ENCODE peak calls at places on chromosome 21, in six cellular contexts. One of them, this sample, is unnamed.

GRCh38 chr21:32015740-32016139 is 142.9 kb downstream of the HUNK start:
- DNase-seq in HCT116: no peak
- DNase-seq in HepG2: no peak
- DNase-seq in GM12878: peak
- DNase-seq in H1: no peak
- DNase-seq in K562: no peak
- DNase-seq in this sample: no peak

GRCh38 chr21:29436143-29436542 is 137.4 kb downstream of the BACH1 start:
- DNase-seq in H1: no peak
- DNase-seq in HepG2: no peak
- DNase-seq in HCT116: no peak
- DNase-seq in K562: no peak
- DNase-seq in GM12878: no peak
- DNase-seq in this sample: no peak

GRCh38 chr21:33265664-33266049 is 510 bp upstream of the IL10RB start:
- DNase-seq in H1: no peak
- DNase-seq in GM12878: peak
- DNase-seq in HCT116: no peak
- DNase-seq in HepG2: no peak
- DNase-seq in K562: peak
- DNase-seq in this sample: no peak

GRCh38 chr21:43894206-43894577 is 29.2 kb downstream of the AGPAT3 start:
- DNase-seq in H1: no peak
- DNase-seq in GM12878: no peak
- DNase-seq in HCT116: no peak
- DNase-seq in HepG2: no peak
- DNase-seq in K562: no peak
- DNase-seq in this sample: no peak

GRCh38 chr21:23401278-23401677 is 2206.0 kb downstream of the MRPL39 start:
- DNase-seq in K562: peak
- DNase-seq in GM12878: no peak
- DNase-seq in H1: no peak
- DNase-seq in HCT116: no peak
- DNase-seq in HepG2: no peak
- DNase-seq in this sample: no peak

GRCh38 chr21:28256420-28256831 is 736.3 kb downstream of the LTN1 start:
- DNase-seq in H1: no peak
- DNase-seq in HepG2: peak
- DNase-seq in HCT116: no peak
- DNase-seq in GM12878: no peak
- DNase-seq in K562: no peak
- DNase-seq in this sample: no peak

GRCh38 chr21:25176637-25177412 is 430.5 kb downstream of the MRPL39 start:
- DNase-seq in H1: no peak
- DNase-seq in HCT116: no peak
- DNase-seq in GM12878: peak
- DNase-seq in K562: no peak
- DNase-seq in HepG2: no peak
- DNase-seq in this sample: no peak

GRCh38 chr21:38766987-38767722 is 38.6 kb upstream of the ETS2 start:
- DNase-seq in K562: no peak
- DNase-seq in GM12878: peak
- DNase-seq in HepG2: peak
- DNase-seq in H1: no peak
- DNase-seq in HCT116: no peak
- DNase-seq in this sample: no peak

GRCh38 chr21:43712268-43712942 is 6.5 kb upstream of the PDXK start:
- DNase-seq in H1: no peak
- DNase-seq in HCT116: peak
- DNase-seq in GM12878: no peak
- DNase-seq in HepG2: no peak
- DNase-seq in K562: peak
- DNase-seq in this sample: no peak

GRCh38 chr21:35989185-35989735 is 71.1 kb downstream of the SETD4 start:
- DNase-seq in H1: no peak
- DNase-seq in K562: no peak
- DNase-seq in GM12878: no peak
- DNase-seq in HepG2: no peak
- DNase-seq in HCT116: no peak
- DNase-seq in this sample: no peak

GRCh38 chr21:32184059-32184458 is 94.8 kb downstream of the MIS18A start:
- DNase-seq in GM12878: no peak
- DNase-seq in H1: no peak
- DNase-seq in K562: no peak
- DNase-seq in HepG2: no peak
- DNase-seq in HCT116: no peak
- DNase-seq in this sample: no peak

GRCh38 chr21:31846690-31847089 is 26.1 kb upstream of the HUNK start:
- DNase-seq in GM12878: no peak
- DNase-seq in K562: no peak
- DNase-seq in H1: no peak
- DNase-seq in HCT116: no peak
- DNase-seq in HepG2: no peak
- DNase-seq in this sample: no peak

GRCh38 chr21:20627594-20627993 is 370.6 kb upstream of the NCAM2 start:
- DNase-seq in H1: peak
- DNase-seq in HCT116: no peak
- DNase-seq in K562: no peak
- DNase-seq in GM12878: no peak
- DNase-seq in HepG2: no peak
- DNase-seq in this sample: no peak

GRCh38 chr21:44085491-44086321 is 21.5 kb upstream of the PWP2 start:
- DNase-seq in K562: no peak
- DNase-seq in H1: no peak
- DNase-seq in HCT116: no peak
- DNase-seq in GM12878: no peak
- DNase-seq in HepG2: no peak
- DNase-seq in this sample: no peak

GRCh38 chr21:42060166-42060565 is 11.0 kb upstream of the UMODL1 start:
- DNase-seq in HepG2: no peak
- DNase-seq in HCT116: no peak
- DNase-seq in H1: no peak
- DNase-seq in GM12878: no peak
- DNase-seq in K562: no peak
- DNase-seq in this sample: no peak

GRCh38 chr21:42062543-42063022 is 8.5 kb upstream of the UMODL1 start:
- DNase-seq in K562: no peak
- DNase-seq in GM12878: peak
- DNase-seq in HCT116: no peak
- DNase-seq in HepG2: no peak
- DNase-seq in H1: no peak
- DNase-seq in this sample: no peak

GRCh38 chr21:42061866-42062542 is 9.1 kb upstream of the UMODL1 start:
- DNase-seq in H1: no peak
- DNase-seq in GM12878: no peak
- DNase-seq in HCT116: no peak
- DNase-seq in K562: no peak
- DNase-seq in HepG2: no peak
- DNase-seq in this sample: no peak

GRCh38 chr21:42059721-42060120 is 11.4 kb upstream of the UMODL1 start:
- DNase-seq in HepG2: no peak
- DNase-seq in H1: no peak
- DNase-seq in GM12878: no peak
- DNase-seq in HCT116: no peak
- DNase-seq in K562: no peak
- DNase-seq in this sample: no peak

DNA sequence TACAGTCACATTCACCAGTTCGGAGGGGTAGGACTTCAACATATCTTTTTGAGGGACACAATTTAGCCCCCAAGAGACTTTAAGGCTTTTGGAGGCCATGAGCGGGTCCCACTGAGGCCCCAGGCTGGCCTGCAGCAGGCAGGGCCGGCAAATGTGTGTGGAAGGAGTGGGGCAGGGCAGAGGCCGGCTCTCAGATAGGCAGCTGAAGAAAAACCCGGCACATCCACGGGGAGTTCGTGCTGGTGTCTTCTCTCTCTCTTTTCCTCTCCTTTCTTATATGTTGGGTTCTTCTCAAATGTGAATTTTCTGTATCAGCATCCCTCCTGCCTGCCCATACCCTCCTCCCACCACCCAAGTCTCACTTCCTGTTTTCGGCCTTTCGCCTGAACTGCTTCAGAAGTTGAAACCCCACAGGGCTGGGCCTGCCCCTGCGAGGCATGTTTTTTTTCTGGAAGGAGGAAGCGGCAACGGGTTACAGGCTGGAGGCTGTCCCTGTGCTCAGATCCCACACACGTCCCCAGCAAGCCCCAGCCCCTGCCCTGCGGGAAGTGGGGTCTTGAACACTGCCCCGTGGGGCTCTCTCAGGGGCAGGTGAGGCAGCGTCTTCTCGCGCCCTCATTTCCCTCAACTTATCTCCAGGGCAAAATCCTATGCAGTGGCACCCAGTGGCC is 9.8 kb upstream of the UMODL1 start:
- DNase-seq in HepG2: no peak
- DNase-seq in K562: no peak
- DNase-seq in HCT116: no peak
- DNase-seq in H1: no peak
- DNase-seq in GM12878: peak
- DNase-seq in this sample: no peak
- TF ChIP-seq SP1 in HepG2: no peak
- TF ChIP-seq SP1 in K562: no peak
- TF ChIP-seq SP1 in HCT116: no peak
- TF ChIP-seq SP1 in H1: no peak
- TF ChIP-seq SP1 in GM12878: peak
- TF ChIP-seq SP1 in this sample: no peak

GRCh38 chr21:41952568-41953248 is 1.1 kb downstream of the C2CD2 start:
- DNase-seq in HCT116: no peak
- DNase-seq in HepG2: no peak
- DNase-seq in K562: no peak
- DNase-seq in H1: no peak
- DNase-seq in GM12878: no peak
- DNase-seq in this sample: peak
- TF ChIP-seq MAX in HCT116: no peak
- TF ChIP-seq MAX in HepG2: no peak
- TF ChIP-seq MAX in K562: no peak
- TF ChIP-seq MAX in H1: no peak
- TF ChIP-seq MAX in GM12878: no peak
- TF ChIP-seq MAX in this sample: peak

DNA sequence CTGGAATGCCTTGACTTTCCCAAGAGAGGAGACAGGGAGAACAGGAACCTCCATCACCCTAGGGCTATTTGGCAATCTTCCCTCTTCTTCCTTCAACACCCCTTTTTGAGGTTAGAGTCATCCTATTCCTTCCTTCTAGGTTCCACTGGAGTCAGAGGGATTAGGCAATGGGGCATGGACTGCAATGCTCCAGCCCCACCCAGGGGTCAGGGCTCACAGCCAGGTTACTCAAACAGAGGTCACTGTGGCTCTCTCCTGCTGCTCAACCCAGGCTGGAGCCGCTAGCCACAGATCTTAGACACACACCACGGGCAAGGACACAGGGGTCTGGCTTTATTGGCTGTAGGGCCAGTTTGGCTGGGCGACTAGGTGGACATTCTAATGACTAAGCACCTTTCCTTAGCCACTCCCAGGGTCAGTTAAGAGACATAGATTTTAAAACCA is 145.5 kb upstream of the NRIP1 start:
- DNase-seq in K562: peak
- DNase-seq in GM12878: no peak
- DNase-seq in H1: no peak
- DNase-seq in HCT116: no peak
- DNase-seq in HepG2: peak
- DNase-seq in this sample: no peak
- TF ChIP-seq SP1 in K562: no peak
- TF ChIP-seq SP1 in GM12878: no peak
- TF ChIP-seq SP1 in H1: no peak
- TF ChIP-seq SP1 in HCT116: no peak
- TF ChIP-seq SP1 in HepG2: no peak
- TF ChIP-seq SP1 in this sample: no peak

DNA sequence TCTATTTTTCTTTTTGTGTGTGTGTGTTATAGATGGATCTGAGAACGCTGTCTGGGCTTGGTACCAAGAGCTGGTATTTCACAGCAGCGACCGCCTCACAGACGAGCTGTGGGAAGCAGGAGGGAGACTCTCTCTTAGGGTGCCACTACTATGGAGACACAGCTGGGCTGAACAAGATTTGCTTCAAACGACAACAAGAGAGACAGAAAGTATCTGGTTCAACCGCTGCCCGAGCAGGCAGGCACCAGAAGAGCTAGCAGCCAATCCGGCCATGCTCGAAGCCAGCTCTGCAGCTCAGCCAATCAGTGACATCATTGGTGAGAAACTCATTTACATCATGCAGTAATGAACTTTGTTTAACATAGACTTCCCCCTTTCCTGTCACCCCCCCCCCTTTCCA is 341.3 kb downstream of the USP25 start:
- DNase-seq in H1: no peak
- DNase-seq in K562: no peak
- DNase-seq in HCT116: no peak
- DNase-seq in HepG2: no peak
- DNase-seq in GM12878: no peak
- DNase-seq in this sample: no peak
- TF ChIP-seq MAX in H1: no peak
- TF ChIP-seq MAX in K562: no peak
- TF ChIP-seq MAX in HCT116: no peak
- TF ChIP-seq MAX in HepG2: no peak
- TF ChIP-seq MAX in GM12878: no peak
- TF ChIP-seq MAX in this sample: no peak

GRCh38 chr21:45151484-45152115 is 77.2 kb downstream of the ADARB1 start:
- DNase-seq in HCT116: no peak
- DNase-seq in HepG2: no peak
- DNase-seq in K562: no peak
- DNase-seq in GM12878: no peak
- DNase-seq in H1: no peak
- DNase-seq in this sample: no peak
- TF ChIP-seq SP1 in HCT116: no peak
- TF ChIP-seq SP1 in HepG2: no peak
- TF ChIP-seq SP1 in K562: no peak
- TF ChIP-seq SP1 in GM12878: no peak
- TF ChIP-seq SP1 in H1: no peak
- TF ChIP-seq SP1 in this sample: no peak

GRCh38 chr21:15552914-15553491 is 176.8 kb upstream of the USP25 start:
- DNase-seq in HepG2: peak
- DNase-seq in H1: no peak
- DNase-seq in HCT116: no peak
- DNase-seq in GM12878: no peak
- DNase-seq in K562: no peak
- DNase-seq in this sample: no peak
- TF ChIP-seq MAX in HepG2: no peak
- TF ChIP-seq MAX in H1: no peak
- TF ChIP-seq MAX in HCT116: no peak
- TF ChIP-seq MAX in GM12878: no peak
- TF ChIP-seq MAX in K562: no peak
- TF ChIP-seq MAX in this sample: no peak

DNA sequence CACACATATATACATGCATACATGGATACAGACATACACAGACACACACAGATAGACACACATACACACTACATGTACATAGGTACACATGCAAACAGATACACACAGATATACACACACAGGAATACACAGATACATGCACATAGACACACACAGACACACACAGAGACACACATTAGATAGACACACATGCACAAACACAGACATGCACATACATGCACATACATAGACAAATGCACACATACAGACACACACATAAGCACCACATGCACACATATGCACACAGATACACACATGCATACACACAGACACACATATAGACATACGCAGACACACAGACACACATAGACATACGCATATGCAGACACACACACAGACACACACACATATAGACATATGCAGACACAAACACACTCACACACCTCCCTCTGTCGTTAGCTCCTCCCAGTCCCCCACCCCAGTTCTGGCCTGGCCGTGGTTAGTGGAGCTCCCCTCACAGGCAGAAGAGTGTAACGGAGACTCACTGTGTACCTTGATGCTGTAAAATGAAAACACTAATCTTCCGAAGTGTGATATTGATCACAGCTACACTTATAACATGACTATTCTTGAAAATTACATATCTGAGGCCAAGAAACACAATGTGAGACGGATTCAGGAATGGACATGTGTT is 7.6 kb downstream of the UBASH3A start:
- DNase-seq in GM12878: no peak
- DNase-seq in HepG2: peak
- DNase-seq in K562: peak
- DNase-seq in H1: no peak
- DNase-seq in HCT116: no peak
- DNase-seq in this sample: peak
- TF ChIP-seq SP1 in GM12878: no peak
- TF ChIP-seq SP1 in HepG2: no peak
- TF ChIP-seq SP1 in K562: no peak
- TF ChIP-seq SP1 in H1: no peak
- TF ChIP-seq SP1 in HCT116: no peak
- TF ChIP-seq SP1 in this sample: no peak

This sample was measured in WTC11.